ENCODE peak calls at places on chromosomes 11 and 22, in six cellular contexts. E, L, R, I, J and W are unnamed samples.
A peak's percentile ranks its signal among the peaks of the same experiment; 100 is the strongest.

GRCh38 chr11:59062602-59063529 is 23.2 kb upstream of the GLYATL1B start:
- DNase-seq in E (peak; percentile 8), L (no peak), R (no peak), I (no peak), J (no peak), W (no peak)

GRCh38 chr22:29267462-29267857 is 321 bp downstream of the RHBDD3 start:
- DNase-seq in E (no peak), L (no peak), R (no peak), I (no peak), J (no peak), W (no peak)

GRCh38 chr22:43446881-43447280 is 35.1 kb downstream of the MPPED1 start:
- DNase-seq in E (peak; percentile 12), L (no peak), R (no peak), I (no peak), J (no peak), W (no peak)

GRCh38 chr22:37229012-37229804 is 14.9 kb downstream of the RAC2 start:
- DNase-seq in E (no peak), L (no peak), R (peak; percentile 48), I (peak; percentile 48), J (no peak), W (no peak)

GRCh38 chr11:12876340-12876739 is 132.8 kb upstream of the RASSF10 start:
- DNase-seq in E (no peak), L (no peak), R (no peak), I (no peak), J (no peak), W (no peak)

GRCh38 chr11:48054994-48055291 is 74.6 kb downstream of the PTPRJ start:
- DNase-seq in E (no peak), L (no peak), R (no peak), I (no peak), J (no peak), W (no peak)

GRCh38 chr11:65593518-65594414 is 1.8 kb downstream of the KCNK7 start:
- DNase-seq in E (peak; percentile 55), L (no peak), R (peak; percentile 54), I (peak; percentile 75), J (no peak), W (peak; percentile 58)

GRCh38 chr22:37892566-37893338 is 13.3 kb upstream of the MICALL1 start:
- DNase-seq in E (no peak), L (no peak), R (no peak), I (peak; percentile 72), J (peak; percentile 30), W (no peak)

GRCh38 chr11:70779433-70780245 is 381.3 kb downstream of the CTTN start:
- DNase-seq in E (no peak), L (no peak), R (no peak), I (no peak), J (no peak), W (no peak)

GRCh38 chr22:46072981-46073682 is 77.2 kb upstream of the PPARA start:
- DNase-seq in E (peak; percentile 25), L (no peak), R (no peak), I (peak; percentile 43), J (no peak), W (no peak)